ENCODE peak calls at places on chromosomes 16 and 17, in nine cellular contexts. D is transverse colon, B is H1, O is sigmoid colon, H is HCT116, L is Peyer's patch, K is esophagus squamous epithelium, X is prostate gland, Y is ovary. I is an unnamed sample.

GRCh38 chr16:51607202-51607756 is 456.2 kb upstream of the SALL1 start:
- DNase-seq in D (no peak), B (no peak), O (no peak), H (no peak), L (no peak), K (no peak), X (no peak), Y (no peak), I (no peak)

GRCh38 chr16:83312846-83313245 is 494.9 kb upstream of the HSBP1 start:
- DNase-seq in D (no peak), B (no peak), O (no peak), H (no peak), L (no peak), K (no peak), X (no peak), Y (no peak), I (no peak)

GRCh38 chr17:74369221-74369620 is 1.9 kb downstream of the GPR142 start:
- DNase-seq in D (peak; percentile 51), B (no peak), O (no peak), H (no peak), L (peak; percentile 60), K (no peak), X (no peak), Y (no peak), I (no peak)

GRCh38 chr16:87328846-87329245 is 11.7 kb upstream of the C16orf95 start:
- DNase-seq in D (peak; percentile 49), B (no peak), O (no peak), H (no peak), L (no peak), K (no peak), X (no peak), Y (no peak), I (no peak)

GRCh38 chr17:28575126-28575795 is 1.4 kb downstream of the ALDOC start:
- DNase-seq in D (no peak), B (no peak), O (no peak), H (no peak), L (no peak), K (no peak), X (no peak), Y (no peak), I (no peak)

GRCh38 chr17:29084476-29085148 is 41.7 kb downstream of the PIPOX start:
- DNase-seq in D (peak; percentile 19), B (no peak), O (peak; percentile 83), H (no peak), L (no peak), K (no peak), X (no peak), Y (no peak), I (no peak)

GRCh38 chr17:1022278-1023024 is 25.5 kb downstream of the TIMM22 start:
- DNase-seq in D (no peak), B (no peak), O (no peak), H (no peak), L (no peak), K (no peak), X (no peak), Y (no peak), I (no peak)

GRCh38 chr17:62101519-62101918 is 36.4 kb upstream of the MED13 start:
- DNase-seq in D (no peak), B (no peak), O (no peak), H (no peak), L (no peak), K (no peak), X (no peak), Y (no peak), I (no peak)

GRCh38 chr16:21602785-21603184 is 3.4 kb downstream of the METTL9 start:
- DNase-seq in D (no peak), B (no peak), O (no peak), H (no peak), L (no peak), K (no peak), X (no peak), Y (no peak), I (no peak)

GRCh38 chr16:21599994-21600773 is 807 bp downstream of the METTL9 start:
- DNase-seq in D (no peak), B (no peak), O (no peak), H (no peak), L (peak; percentile 23), K (no peak), X (peak; percentile 11), Y (no peak), I (peak; percentile 27)

GRCh38 chr16:21597571-21598030 is 1.8 kb upstream of the METTL9 start:
- DNase-seq in D (no peak), B (no peak), O (no peak), H (no peak), L (no peak), K (no peak), X (peak; percentile 60), Y (no peak), I (no peak)

GRCh38 chr16:21598676-21599157 is 660 bp upstream of the METTL9 start:
- DNase-seq in D (peak; percentile 31), B (no peak), O (no peak), H (no peak), L (peak; percentile 35), K (no peak), X (peak; percentile 28), Y (no peak), I (no peak)

GRCh38 chr16:21599158-21599993 is at the start of gene METTL9:
- DNase-seq in D (peak; percentile 95), B (peak; percentile 94), O (peak; percentile 97), H (peak; percentile 61), L (peak; percentile 93), K (peak; percentile 79), X (peak; percentile 94), Y (peak; percentile 90), I (peak; percentile 87)
- TF ChIP-seq POLR2A in D (peak; percentile 80), B (peak; percentile 93), O (peak; percentile 74), H (peak; percentile 30), L (peak; percentile 73), K (no peak), X (peak; percentile 91), Y (peak; percentile 56), I (peak; percentile 71)

GRCh38 chr16:2982402-2982801 is 2.2 kb upstream of the PKMYT1 start:
- DNase-seq in D (no peak), B (no peak), O (no peak), H (no peak), L (no peak), K (no peak), X (no peak), Y (no peak), I (no peak)

GRCh38 chr16:2979669-2980226 is 498 bp downstream of the PKMYT1 start:
- DNase-seq in D (no peak), B (no peak), O (no peak), H (no peak), L (no peak), K (no peak), X (no peak), Y (no peak), I (no peak)

GRCh38 chr16:2981899-2982250 is 1.6 kb upstream of the PKMYT1 start:
- DNase-seq in D (no peak), B (no peak), O (no peak), H (no peak), L (no peak), K (no peak), X (no peak), Y (no peak), I (no peak)

GRCh38 chr16:2981177-2981898 is 1.1 kb upstream of the PKMYT1 start:
- DNase-seq in D (no peak), B (no peak), O (no peak), H (no peak), L (no peak), K (no peak), X (no peak), Y (no peak), I (no peak)

DNA sequence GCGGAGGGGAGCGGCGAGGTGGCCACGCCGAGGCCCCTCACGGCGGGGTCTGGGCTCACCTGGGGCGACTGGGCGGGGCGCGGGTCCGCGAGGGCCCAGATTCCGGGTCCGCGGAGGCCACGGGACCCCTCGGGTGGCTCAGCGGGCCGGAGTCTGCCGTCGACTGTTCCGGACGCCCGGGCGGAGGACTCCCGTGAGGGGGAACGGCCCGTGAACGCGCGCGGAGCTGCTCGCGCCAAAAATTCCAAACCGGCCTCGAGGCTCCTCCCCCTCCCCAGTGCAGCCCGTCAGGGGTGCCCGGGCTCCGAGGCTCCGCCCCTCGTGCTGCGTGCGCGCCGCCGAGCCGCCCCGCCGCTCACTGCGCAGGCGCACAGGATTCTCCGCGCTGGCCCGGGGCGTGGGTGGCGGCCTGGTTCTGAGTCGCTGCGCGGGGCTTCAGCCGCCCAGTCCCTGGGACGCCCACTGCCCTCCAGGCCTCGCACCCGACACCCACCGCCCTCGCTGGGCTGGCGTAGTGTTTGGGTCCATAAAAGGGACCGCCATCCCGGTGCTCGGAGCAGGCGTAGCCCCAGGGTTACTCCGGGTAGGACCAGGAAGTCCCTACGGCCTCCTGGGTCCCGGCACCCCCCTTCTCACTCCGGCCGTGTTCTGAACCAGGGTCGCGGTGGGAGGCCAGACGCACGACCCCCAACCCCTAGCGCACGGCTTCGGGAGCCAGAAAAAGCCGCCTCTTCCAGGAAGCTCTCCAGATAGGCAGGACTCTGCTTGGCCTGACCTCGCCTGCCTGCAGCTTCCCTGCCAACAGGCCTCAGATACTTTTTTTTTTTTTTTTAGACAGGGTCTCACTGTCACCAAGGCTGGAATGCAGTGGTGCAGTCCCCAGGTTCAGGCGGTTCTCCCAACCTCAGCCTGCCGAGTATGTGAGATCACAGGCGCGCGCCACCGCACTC is at the start of gene PKMYT1:
- DNase-seq in D (peak; percentile 94), B (peak; percentile 95), O (peak; percentile 94), H (peak; percentile 56), L (peak; percentile 86), K (no peak), X (peak; percentile 85), Y (peak; percentile 90), I (peak; percentile 98)
- TF ChIP-seq POLR2A in D (peak; percentile 97), B (peak; percentile 79), O (peak; percentile 95), H (peak; percentile 95), L (peak; percentile 97), K (no peak), X (peak; percentile 89), Y (peak; percentile 91), I (peak; percentile 92)

GRCh38 chr17:66662496-66662895 is 172.4 kb upstream of the CACNG5 start:
- DNase-seq in D (no peak), B (no peak), O (no peak), H (no peak), L (no peak), K (no peak), X (no peak), Y (no peak), I (no peak)

GRCh38 chr17:66661857-66662256 is 173.1 kb upstream of the CACNG5 start:
- DNase-seq in D (no peak), B (no peak), O (no peak), H (no peak), L (no peak), K (no peak), X (no peak), Y (no peak), I (no peak)

GRCh38 chr17:66663041-66663494 is 171.8 kb upstream of the CACNG5 start:
- DNase-seq in D (no peak), B (no peak), O (no peak), H (no peak), L (no peak), K (no peak), X (no peak), Y (no peak), I (no peak)

GRCh38 chr17:66665194-66665593 is 169.7 kb upstream of the CACNG5 start:
- DNase-seq in D (no peak), B (no peak), O (no peak), H (no peak), L (no peak), K (no peak), X (no peak), Y (no peak), I (no peak)

GRCh38 chr17:66664336-66664735 is 170.6 kb upstream of the CACNG5 start:
- DNase-seq in D (no peak), B (no peak), O (no peak), H (no peak), L (no peak), K (no peak), X (no peak), Y (no peak), I (no peak)
- TF ChIP-seq POLR2A in D (no peak), B (no peak), O (no peak), H (no peak), L (no peak), K (no peak), X (no peak), Y (no peak), I (no peak)

DNA sequence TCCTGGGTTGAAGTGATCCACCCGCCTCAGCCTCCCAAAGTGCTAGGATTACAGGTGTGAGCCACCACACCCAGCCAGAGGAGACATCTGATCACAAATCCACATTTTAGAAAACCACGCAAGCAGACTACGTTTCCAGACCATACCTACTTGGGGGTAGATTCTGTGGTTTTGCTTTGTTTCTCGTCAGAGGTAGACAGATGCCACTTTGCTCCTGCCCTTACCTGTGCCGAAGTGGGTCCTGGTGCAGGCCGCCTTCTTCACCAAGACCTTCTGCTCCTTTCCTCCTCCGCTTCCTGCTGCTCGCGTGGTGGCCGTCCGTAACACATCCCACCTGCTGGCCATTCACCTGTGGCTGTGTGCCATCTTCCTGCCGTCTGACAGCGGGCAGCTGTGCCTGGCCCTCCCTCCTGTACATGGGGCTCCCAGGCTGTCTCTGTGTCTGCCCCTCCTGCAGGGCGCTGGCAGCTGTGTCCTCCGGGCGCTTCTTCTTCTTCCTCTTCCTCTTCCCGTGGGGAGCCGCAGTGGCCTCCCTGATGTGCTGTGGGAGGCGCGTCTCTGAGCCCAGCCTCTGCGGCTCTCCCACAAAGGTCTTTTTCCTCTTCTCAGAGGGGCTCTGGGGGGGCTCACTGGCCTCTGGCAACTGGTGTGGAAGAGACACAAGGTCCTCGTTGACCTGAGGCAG is 21.2 kb upstream of the CYTH1 start:
- DNase-seq in D (no peak), B (no peak), O (no peak), H (no peak), L (peak; percentile 33), K (no peak), X (no peak), Y (no peak), I (no peak)
- TF ChIP-seq POLR2A in D (no peak), B (no peak), O (no peak), H (no peak), L (no peak), K (no peak), X (no peak), Y (no peak), I (no peak)

I was measured in A549.